ENCODE peak calls at places on chromosomes 2 and 18, in five cellular contexts. F is lung; C is esophagus squamous epithelium; L is SK-N-SH; R is effector memory CD4-positive, alpha-beta T cell. O is an unnamed sample.

GRCh38 chr2:74575320-74575719 is 20.8 kb downstream of the DOK1 start:
- DNase-seq in R (no peak), C (no peak), F (no peak), L (no peak), O (no peak)

GRCh38 chr2:165864353-165864752 is 70.3 kb upstream of the GALNT3 start:
- DNase-seq in R (no peak), L (peak; percentile 42), C (no peak), F (no peak), O (no peak)

GRCh38 chr18:74498712-74499629 is 2.8 kb downstream of the CNDP2 start:
- DNase-seq in L (no peak), F (peak; percentile 82), R (peak; percentile 70), C (peak; percentile 26), O (no peak)

GRCh38 chr2:95159690-95160449 is at the start of gene ZNF514:
- DNase-seq in C (peak; percentile 7), L (peak; percentile 93), R (peak; percentile 72), F (peak; percentile 75), O (peak; percentile 30)

GRCh38 chr2:48345176-48345575 is 184.8 kb upstream of the STON1 start:
- DNase-seq in R (no peak), F (no peak), C (no peak), L (no peak), O (no peak)

GRCh38 chr2:21916934-21917522 is 793.3 kb downstream of the TDRD15 start:
- DNase-seq in F (no peak), L (no peak), C (no peak), R (no peak), O (no peak)

GRCh38 chr2:230919240-230919639 is 5.8 kb downstream of the GPR55 start:
- DNase-seq in F (no peak), R (no peak), C (no peak), L (no peak), O (no peak)

GRCh38 chr2:67984600-67984999 is 78.2 kb downstream of the C1D start:
- DNase-seq in R (no peak), L (no peak), C (no peak), F (no peak), O (no peak)

GRCh38 chr18:49459404-49460171 is 857 bp downstream of the DYM start:
- DNase-seq in R (peak; percentile 3), F (no peak), C (no peak), L (peak; percentile 33), O (no peak)

GRCh38 chr2:189683348-189683747 is 8.9 kb downstream of the ANKAR start:
- DNase-seq in R (no peak), L (no peak), F (no peak), C (no peak), O (no peak)

GRCh38 chr2:182186132-182186735 is 200.6 kb downstream of the PPP1R1C start:
- DNase-seq in C (no peak), R (no peak), F (no peak), L (peak; percentile 8), O (no peak)

GRCh38 chr2:71457123-71457958 is 4.0 kb downstream of the DYSF start:
- DNase-seq in R (no peak), C (no peak), F (peak; percentile 22), L (no peak), O (no peak)

GRCh38 chr2:71459084-71459431 is 5.7 kb downstream of the DYSF start:
- DNase-seq in C (no peak), F (peak; percentile 10), L (no peak), R (no peak), O (no peak)

GRCh38 chr2:71458413-71459083 is 5.2 kb downstream of the DYSF start:
- DNase-seq in C (no peak), L (no peak), R (no peak), F (peak; percentile 26), O (peak; percentile 58)

GRCh38 chr2:71456617-71457016 is 3.3 kb downstream of the DYSF start:
- DNase-seq in R (no peak), C (no peak), L (no peak), F (no peak), O (no peak)

DNA sequence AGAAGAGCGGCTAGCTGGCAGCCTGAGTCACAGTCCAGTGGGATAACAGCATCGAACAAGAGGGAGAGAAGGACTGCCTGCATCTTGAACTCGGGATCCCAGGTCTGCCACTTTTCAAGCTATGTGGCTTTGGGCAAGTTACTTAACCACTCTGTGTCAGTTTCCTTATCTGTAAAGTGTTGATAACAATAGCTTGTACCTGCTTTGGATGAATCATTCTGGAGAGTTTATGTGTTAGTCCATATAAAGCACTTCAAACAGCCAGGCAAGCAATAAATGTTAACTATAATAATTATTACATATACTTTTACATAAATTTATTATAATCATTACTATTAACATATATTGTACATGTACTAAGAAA is 4.6 kb downstream of the DYSF start:
- DNase-seq in R (no peak), C (no peak), F (no peak), L (no peak), O (no peak)
- H3K27ac ChIP-seq in R (no peak overlapping the region), C (no peak overlapping the region), F (peak overlapping the region; percentile 74), L (no peak overlapping the region), O (peak overlapping the region; percentile 29)

GRCh38 chr2:217431577-217432269 is 571.1 kb downstream of the TNS1 start:
- DNase-seq in C (no peak), L (no peak), R (no peak), F (no peak), O (no peak)

GRCh38 chr2:217436386-217436785 is 566.4 kb downstream of the TNS1 start:
- DNase-seq in L (no peak), R (no peak), F (no peak), C (no peak), O (no peak)

GRCh38 chr2:217437289-217437688 is 565.5 kb downstream of the TNS1 start:
- DNase-seq in C (no peak), L (no peak), R (no peak), F (no peak), O (no peak)

GRCh38 chr2:217433522-217433921 is 569.3 kb downstream of the TNS1 start:
- DNase-seq in F (no peak), R (no peak), L (no peak), C (no peak), O (no peak)

DNA sequence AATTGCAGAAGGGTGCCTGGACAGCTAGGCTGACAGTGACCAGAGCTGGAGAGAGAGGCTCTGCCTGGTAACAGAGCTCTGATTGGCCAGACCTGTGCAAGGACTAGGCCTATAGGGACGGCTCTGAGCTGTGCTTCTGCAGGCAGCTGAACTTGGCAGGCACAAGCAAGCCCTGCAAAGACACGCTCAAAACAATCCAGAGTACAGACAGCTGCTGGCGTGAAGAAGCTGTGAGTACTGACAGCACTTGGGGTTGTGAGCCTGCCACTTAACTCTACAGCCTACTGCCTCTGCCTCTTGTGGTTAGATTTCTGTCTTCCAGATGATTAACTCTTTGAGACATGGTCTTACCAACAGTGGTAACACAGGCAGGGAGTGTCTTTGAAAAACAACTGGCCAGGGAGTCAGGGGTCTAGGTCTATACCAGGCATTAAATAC is 568.6 kb downstream of the TNS1 start:
- DNase-seq in R (no peak), L (peak; percentile 82), C (peak; percentile 13), F (peak; percentile 84), O (peak; percentile 98)
- H3K4me3 ChIP-seq in R (no peak overlapping the region), L (no peak overlapping the region), C (no peak overlapping the region), F (no peak overlapping the region), O (no peak overlapping the region)

GRCh38 chr2:128317186-128317897 is 1.3 kb downstream of the HS6ST1 start:
- DNase-seq in R (no peak), F (peak; percentile 31), C (no peak), L (peak; percentile 63), O (no peak)
- H3K27ac ChIP-seq in R (no peak overlapping the region), F (no peak overlapping the region), C (peak overlapping the region; percentile 69), L (no peak overlapping the region), O (no peak overlapping the region)

DNA sequence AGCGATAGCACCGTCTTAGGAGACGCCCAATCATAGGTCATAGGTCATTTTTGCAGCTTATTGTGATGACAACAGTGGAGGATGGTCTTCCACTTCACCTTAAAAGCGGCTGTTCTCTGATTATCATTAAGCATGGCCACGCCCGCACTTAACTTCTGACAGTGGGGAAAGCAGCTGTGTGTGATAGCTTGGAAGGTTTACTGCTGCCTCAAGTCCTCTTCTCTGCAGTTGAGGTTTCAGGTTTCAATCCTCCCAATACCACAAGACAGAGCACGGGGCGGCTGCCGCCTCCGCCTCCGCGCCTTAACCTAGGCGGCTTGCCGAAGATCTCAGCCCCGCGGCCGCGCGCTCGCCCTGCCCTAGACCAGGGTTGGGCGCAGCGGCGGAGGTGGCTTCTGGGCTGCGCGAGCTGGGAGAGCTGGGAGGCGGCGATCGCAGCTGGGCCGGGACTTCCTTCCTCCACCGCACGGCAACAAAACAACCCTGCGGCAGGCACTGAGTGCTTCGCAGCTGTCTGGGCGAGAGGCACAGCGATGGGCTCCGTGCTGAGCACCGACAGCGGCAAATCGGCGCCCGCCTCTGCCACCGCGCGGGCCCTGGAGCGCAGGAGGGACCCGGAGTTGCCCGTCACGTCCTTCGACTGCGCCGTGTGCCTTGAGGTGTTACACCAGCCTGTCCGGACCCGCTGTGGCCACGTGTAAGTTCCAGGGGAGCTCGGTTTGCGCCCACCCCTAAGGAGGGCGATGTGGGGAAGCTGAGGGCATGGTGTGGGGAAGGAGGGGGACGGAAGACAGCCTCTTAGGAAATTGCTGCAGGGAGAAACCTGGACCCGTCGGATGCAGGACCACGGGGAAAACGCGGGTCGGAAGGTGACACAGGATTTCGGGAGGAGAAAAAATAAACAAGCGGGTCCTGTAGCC is at the start of gene RNF125:
- DNase-seq in C (peak; percentile 39), R (peak; percentile 76), F (peak; percentile 80), L (peak; percentile 84), O (peak; percentile 46)
- H3K4me3 ChIP-seq in C (peak within 1 kb of the TSS; percentile 74), R (peak within 1 kb of the TSS; percentile 95), F (peak within 1 kb of the TSS; percentile 93), L (peak within 1 kb of the TSS; percentile 60), O (peak within 1 kb of the TSS; percentile 67)

DNA sequence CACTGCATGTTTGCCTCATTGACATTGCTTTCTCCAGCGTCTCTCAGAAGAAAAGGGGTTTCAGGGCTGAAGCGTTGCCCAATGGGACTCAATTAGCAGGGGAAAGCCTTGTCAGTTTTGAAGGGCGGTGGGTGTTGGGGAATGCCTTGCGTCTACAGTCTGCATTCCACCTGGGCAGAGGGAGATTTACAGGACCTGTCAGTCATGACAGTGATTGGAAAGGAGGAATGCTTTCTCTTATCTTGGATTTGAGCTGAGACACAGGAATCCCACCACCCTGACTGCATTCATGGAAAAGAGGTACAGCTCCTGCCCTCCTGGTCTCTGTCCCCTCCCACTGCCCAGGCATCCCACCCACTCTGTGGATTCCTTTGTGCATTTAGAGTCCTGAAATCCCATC is 123.9 kb downstream of the ACKR3 start:
- DNase-seq in R (no peak), F (no peak), C (no peak), L (no peak), O (no peak)
- H3K27ac ChIP-seq in R (no peak overlapping the region), F (no peak overlapping the region), C (no peak overlapping the region), L (no peak overlapping the region), O (no peak overlapping the region)

GRCh38 chr18:23626451-23627279 is 36.0 kb downstream of the ANKRD29 start:
- DNase-seq in C (no peak), F (no peak), L (no peak), R (no peak), O (peak; percentile 26)
- H3K4me3 ChIP-seq in C (no peak overlapping the region), F (no peak overlapping the region), L (peak overlapping the region; percentile 2), R (no peak overlapping the region), O (no peak overlapping the region)